ENCODE peak calls at places on chromosomes 11 and 22, in eight cellular contexts. Z is HuH-7; G is T-helper 1 cell; S is endothelial cell; R is NCI-H748 treated with DMSO at 0.1 percent for 48 hours; A is KG1; O is stimulated activated naive CD4-positive, alpha-beta T cell; N is iris pigment epithelial cell. I is an unnamed sample.

GRCh38 chr22:49962751-49963646 is 2.4 kb downstream of the PIM3 start:
- DNase-seq in Z (no peak), G (no peak), S (no peak), R (no peak), A (no peak), O (no peak), N (no peak), I (no peak)

GRCh38 chr11:75490221-75491181 is 35.2 kb downstream of the GDPD5 start:
- DNase-seq in Z (no peak), G (no peak), S (no peak), R (no peak), A (no peak), O (no peak), N (peak), I (no peak)

GRCh38 chr22:48811885-48812284 is 1015.8 kb downstream of the BRD1 start:
- DNase-seq in Z (no peak), G (no peak), S (no peak), R (peak), A (no peak), O (no peak), N (no peak), I (no peak)

GRCh38 chr11:1471736-1472135 is 14.8 kb downstream of the MOB2 start:
- DNase-seq in Z (no peak), G (no peak), S (no peak), R (no peak), A (no peak), O (no peak), N (no peak), I (no peak)

GRCh38 chr11:79209540-79210266 is 231.1 kb downstream of the TENM4 start:
- DNase-seq in Z (no peak), G (no peak), S (no peak), R (no peak), A (no peak), O (no peak), N (no peak), I (peak)

GRCh38 chr11:61295596-61295926 is 445 bp upstream of the VWCE start:
- DNase-seq in Z (no peak), G (no peak), S (no peak), R (no peak), A (no peak), O (no peak), N (no peak), I (peak)

GRCh38 chr11:112605093-112605666 is 344.5 kb upstream of the PLET1 start:
- DNase-seq in Z (no peak), G (no peak), S (no peak), R (no peak), A (no peak), O (no peak), N (peak), I (no peak)

GRCh38 chr22:47298017-47298820 is 535.8 kb downstream of the TBC1D22A start:
- DNase-seq in Z (no peak), G (no peak), S (no peak), R (no peak), A (no peak), O (no peak), N (no peak), I (no peak)

GRCh38 chr11:8610532-8611116 is 16.6 kb upstream of the STK33 start:
- DNase-seq in Z (no peak), G (peak), S (peak), R (peak), A (no peak), O (no peak), N (no peak), I (peak)

GRCh38 chr22:22771696-22772377 is 115.8 kb upstream of the IGLL5 start:
- DNase-seq in Z (no peak), G (no peak), S (no peak), R (no peak), A (no peak), O (no peak), N (no peak), I (no peak)

GRCh38 chr11:21654091-21654490 is 538.8 kb upstream of the ANO5 start:
- DNase-seq in Z (no peak), G (no peak), S (no peak), R (peak), A (no peak), O (no peak), N (no peak), I (no peak)